ENCODE peak calls at places on chromosomes 1 and 21, in ten cellular contexts. J is activated CD4-positive, alpha-beta T cell treated with anti-CD3 and anti-CD28 coated beads, Interleukin-2, amount 10 ng/mL, durations not matched to agents 24 days and 14 days; M is AG04450; F is colonic mucosa; B is EL; X is fibroblast of lung; Q is lower leg skin; Y is omental fat pad; A is NCI-H1092; T is prostate gland. V is an unnamed sample.

GRCh38 chr1:15948600-15949452 is 27.1 kb downstream of the ZBTB17 start:
- DNase-seq in X (peak), J (no peak), F (peak), A (no peak), T (no peak), B (peak), Q (peak), Y (peak), M (peak), V (peak)

GRCh38 chr1:206535853-206536188 is 28.5 kb downstream of the RASSF5 start:
- DNase-seq in Q (no peak), B (no peak), M (no peak), T (peak), J (no peak), X (no peak), Y (no peak), F (no peak), A (no peak), V (no peak)

GRCh38 chr1:31531177-31532000 is 44.9 kb upstream of the TINAGL1 start:
- DNase-seq in X (peak), M (peak), Y (no peak), J (no peak), A (peak), T (no peak), B (peak), F (no peak), Q (no peak), V (no peak)

GRCh38 chr1:195097316-195097715 is 1510.9 kb downstream of the KCNT2 start:
- DNase-seq in A (no peak), T (no peak), Q (no peak), J (no peak), X (peak), M (no peak), B (peak), F (no peak), Y (no peak), V (peak)

GRCh38 chr21:41066086-41066938 is 101.6 kb upstream of the BACE2 start:
- DNase-seq in B (no peak), X (peak), M (no peak), T (no peak), Q (no peak), A (no peak), J (no peak), F (no peak), Y (no peak), V (no peak)

GRCh38 chr1:234000557-234001081 is 96.1 kb downstream of the SLC35F3 start:
- DNase-seq in M (no peak), Q (no peak), A (no peak), J (no peak), B (no peak), F (no peak), T (no peak), Y (no peak), X (no peak), V (no peak)

GRCh38 chr1:154386643-154387352 is 18.3 kb upstream of the IL6R start:
- DNase-seq in X (no peak), Y (no peak), J (peak), Q (peak), T (no peak), A (no peak), M (no peak), F (peak), B (peak), V (peak)

GRCh38 chr1:22888320-22889075 is 84.2 kb downstream of the LACTBL1 start:
- DNase-seq in M (no peak), X (peak), A (no peak), T (no peak), J (no peak), Q (no peak), Y (no peak), F (no peak), B (peak), V (no peak)

GRCh38 chr1:41855713-41856112 is 63.0 kb downstream of the HIVEP3 start:
- DNase-seq in M (no peak), F (no peak), X (no peak), A (no peak), J (no peak), T (no peak), B (no peak), Y (no peak), Q (no peak), V (no peak)

V was measured in kidney.